ENCODE peak calls at places on chromosomes 2 and 18, in six cellular contexts. S is stimulated activated naive CD4-positive, alpha-beta T cell; Y is NCI-H2081; A is CD8-positive, alpha-beta T cell; D is globus pallidus; X is SJSA1. M is an unnamed sample.

GRCh38 chr2:113232123-113232522 is 46.6 kb downstream of the PAX8 start:
- DNase-seq in S (no peak), Y (no peak), D (no peak), X (no peak), A (no peak), M (no peak)

GRCh38 chr2:18830962-18831361 is 241.6 kb upstream of the NT5C1B start:
- DNase-seq in S (no peak), Y (no peak), X (no peak), D (no peak), A (no peak), M (no peak)

GRCh38 chr2:217622205-217622621 is 380.6 kb downstream of the TNS1 start:
- DNase-seq in Y (peak), S (no peak), A (no peak), X (peak), D (peak), M (no peak)

GRCh38 chr2:241901018-241901380 is 31.5 kb downstream of the RTP5 start:
- DNase-seq in D (no peak), Y (no peak), X (peak), S (no peak), A (no peak), M (no peak)

GRCh38 chr2:159094173-159094737 is 125.8 kb downstream of the TANC1 start:
- DNase-seq in S (no peak), Y (no peak), X (no peak), A (no peak), D (no peak), M (no peak)

GRCh38 chr18:25457636-25458035 is 105.7 kb upstream of the ZNF521 start:
- DNase-seq in A (no peak), D (no peak), S (no peak), X (no peak), Y (no peak), M (no peak)

GRCh38 chr18:867257-867656 is 37.4 kb upstream of the ADCYAP1 start:
- DNase-seq in Y (no peak), S (no peak), A (no peak), X (no peak), D (no peak), M (no peak)

GRCh38 chr2:172572981-172573380 is 17.1 kb downstream of the PDK1 start:
- DNase-seq in A (no peak), Y (peak), S (no peak), X (no peak), D (no peak), M (no peak)

GRCh38 chr2:210502997-210503621 is 26.6 kb upstream of the LANCL1 start:
- DNase-seq in X (no peak), S (no peak), D (peak), A (peak), Y (peak), M (peak)

GRCh38 chr18:42087876-42088275 is 132.8 kb downstream of the PIK3C3 start:
- DNase-seq in Y (no peak), D (peak), A (no peak), S (no peak), X (no peak), M (no peak)

GRCh38 chr2:127622561-127623387 is 23.2 kb upstream of the GPR17 start:
- DNase-seq in X (peak), D (no peak), A (peak), S (no peak), Y (no peak), M (no peak)

GRCh38 chr2:46273919-46274318 is 23.3 kb upstream of the EPAS1 start:
- DNase-seq in S (no peak), D (no peak), Y (no peak), A (no peak), X (no peak), M (no peak)